ENCODE peak calls at places on chromosome 4, in four cellular contexts. Y, M, R and V are unnamed samples.
A peak's percentile ranks its signal among the peaks of the same experiment; 100 is the strongest.

GRCh38 chr4:38313999-38314561 is 349.9 kb upstream of the KLF3 start:
- DNase-seq in Y (no peak), M (peak; percentile 25), R (no peak), V (no peak)

GRCh38 chr4:126777649-126778048 is 855.1 kb upstream of the INTU start:
- DNase-seq in Y (no peak), M (peak; percentile 41), R (peak; percentile 20), V (no peak)

GRCh38 chr4:152236519-152237056 is 299.3 kb downstream of the FBXW7 start:
- DNase-seq in Y (no peak), M (no peak), R (no peak), V (no peak)

GRCh38 chr4:42554072-42554471 is 102.8 kb downstream of the ATP8A1 start:
- DNase-seq in Y (no peak), M (no peak), R (no peak), V (no peak)

GRCh38 chr4:168716411-168717129 is 219.7 kb downstream of the PALLD start:
- DNase-seq in Y (no peak), M (no peak), R (peak; percentile 13), V (no peak)

GRCh38 chr4:175412744-175413143 is 399.3 kb downstream of the GPM6A start:
- DNase-seq in Y (no peak), M (no peak), R (no peak), V (no peak)

GRCh38 chr4:26420903-26421302 is 69.4 kb downstream of the CCKAR start:
- DNase-seq in Y (no peak), M (no peak), R (no peak), V (no peak)

GRCh38 chr4:181646864-181647263 is 596.3 kb upstream of the TENM3 start:
- DNase-seq in Y (no peak), M (no peak), R (no peak), V (no peak)

GRCh38 chr4:106767991-106768390 is 268.1 kb downstream of the DKK2 start:
- DNase-seq in Y (no peak), M (no peak), R (no peak), V (no peak)

GRCh38 chr4:34720563-34720962 is 1523.8 kb downstream of the ARAP2 start:
- DNase-seq in Y (peak; percentile 3), M (peak; percentile 11), R (peak; percentile 2), V (peak; percentile 60)

GRCh38 chr4:99790796-99791617 is 25.6 kb upstream of the DAPP1 start:
- DNase-seq in Y (no peak), M (no peak), R (no peak), V (no peak)

GRCh38 chr4:143336828-143337599 is at the start of gene GAB1:
- DNase-seq in Y (peak; percentile 13), M (peak; percentile 85), R (peak; percentile 79), V (peak; percentile 12)

GRCh38 chr4:25440478-25441030 is 63.5 kb downstream of the ANAPC4 start:
- DNase-seq in Y (no peak), M (no peak), R (peak; percentile 83), V (no peak)

GRCh38 chr4:36163198-36163597 is 81.1 kb downstream of the ARAP2 start:
- DNase-seq in Y (no peak), M (no peak), R (no peak), V (no peak)

GRCh38 chr4:15779789-15780188 is 1.7 kb downstream of the CD38 start:
- DNase-seq in Y (no peak), M (no peak), R (no peak), V (peak; percentile 55)

GRCh38 chr4:88616275-88616996 is 24.2 kb downstream of the HERC3 start:
- DNase-seq in Y (no peak), M (no peak), R (no peak), V (no peak)

GRCh38 chr4:77385124-77385969 is 220.3 kb upstream of the CXCL13 start:
- DNase-seq in Y (peak; percentile 20), M (peak; percentile 64), R (peak; percentile 71), V (peak; percentile 61)

GRCh38 chr4:53714377-53715140 is 123.3 kb upstream of the LNX1 start:
- DNase-seq in Y (no peak), M (no peak), R (no peak), V (no peak)

GRCh38 chr4:172898715-172899114 is 269.9 kb upstream of the GALNT7 start:
- DNase-seq in Y (no peak), M (no peak), R (no peak), V (no peak)

GRCh38 chr4:59570850-59571476 is 1629.2 kb upstream of the ADGRL3 start:
- DNase-seq in Y (no peak), M (no peak), R (no peak), V (no peak)

GRCh38 chr4:8324640-8325239 is 55.2 kb downstream of the HTRA3 start:
- DNase-seq in Y (no peak), M (no peak), R (no peak), V (no peak)

GRCh38 chr4:21517460-21517859 is 431.1 kb downstream of the KCNIP4 start:
- DNase-seq in Y (no peak), M (no peak), R (no peak), V (no peak)

GRCh38 chr4:176635372-176636261 is 157.1 kb downstream of the VEGFC start:
- DNase-seq in Y (peak; percentile 80), M (no peak), R (peak; percentile 68), V (peak; percentile 24)

GRCh38 chr4:128512767-128513322 is 225.2 kb upstream of the PGRMC2 start:
- DNase-seq in Y (no peak), M (no peak), R (peak; percentile 19), V (peak; percentile 89)

GRCh38 chr4:107794001-107794400 is 30.7 kb upstream of the SGMS2 start:
- DNase-seq in Y (no peak), M (no peak), R (no peak), V (no peak)

GRCh38 chr4:169902658-169903345 is 123.4 kb downstream of the MFAP3L start:
- DNase-seq in Y (no peak), M (peak; percentile 6), R (no peak), V (no peak)

GRCh38 chr4:8419222-8420041 is 21.1 kb downstream of the ACOX3 start:
- DNase-seq in Y (no peak), M (peak; percentile 55), R (no peak), V (peak; percentile 59)

GRCh38 chr4:25032126-25032525 is 1.4 kb upstream of the LGI2 start:
- DNase-seq in Y (peak; percentile 16), M (no peak), R (no peak), V (no peak)

GRCh38 chr4:112266823-112267222 is 18.9 kb downstream of the TIFA start:
- DNase-seq in Y (no peak), M (peak; percentile 18), R (peak; percentile 50), V (peak; percentile 38)

GRCh38 chr4:141541851-141542250 is 94.5 kb upstream of the IL15 start:
- DNase-seq in Y (no peak), M (no peak), R (no peak), V (no peak)

GRCh38 chr4:139761461-139761860 is 95.8 kb downstream of the MGST2 start:
- DNase-seq in Y (peak; percentile 18), M (peak; percentile 37), R (no peak), V (peak; percentile 67)

GRCh38 chr4:126799971-126800722 is 832.6 kb upstream of the INTU start:
- DNase-seq in Y (no peak), M (no peak), R (peak; percentile 29), V (no peak)

GRCh38 chr4:41661447-41662076 is 87.0 kb downstream of the PHOX2B start:
- DNase-seq in Y (peak; percentile 35), M (peak; percentile 56), R (peak; percentile 69), V (peak; percentile 61)

GRCh38 chr4:56055027-56055976 is 106.6 kb downstream of the CEP135 start:
- DNase-seq in Y (no peak), M (no peak), R (no peak), V (no peak)

GRCh38 chr4:34039766-34040165 is 2204.5 kb downstream of the ARAP2 start:
- DNase-seq in Y (no peak), M (peak; percentile 43), R (no peak), V (no peak)

GRCh38 chr4:183540498-183540953 is 35.7 kb downstream of the ING2 start:
- DNase-seq in Y (no peak), M (peak; percentile 16), R (no peak), V (no peak)

DNA sequence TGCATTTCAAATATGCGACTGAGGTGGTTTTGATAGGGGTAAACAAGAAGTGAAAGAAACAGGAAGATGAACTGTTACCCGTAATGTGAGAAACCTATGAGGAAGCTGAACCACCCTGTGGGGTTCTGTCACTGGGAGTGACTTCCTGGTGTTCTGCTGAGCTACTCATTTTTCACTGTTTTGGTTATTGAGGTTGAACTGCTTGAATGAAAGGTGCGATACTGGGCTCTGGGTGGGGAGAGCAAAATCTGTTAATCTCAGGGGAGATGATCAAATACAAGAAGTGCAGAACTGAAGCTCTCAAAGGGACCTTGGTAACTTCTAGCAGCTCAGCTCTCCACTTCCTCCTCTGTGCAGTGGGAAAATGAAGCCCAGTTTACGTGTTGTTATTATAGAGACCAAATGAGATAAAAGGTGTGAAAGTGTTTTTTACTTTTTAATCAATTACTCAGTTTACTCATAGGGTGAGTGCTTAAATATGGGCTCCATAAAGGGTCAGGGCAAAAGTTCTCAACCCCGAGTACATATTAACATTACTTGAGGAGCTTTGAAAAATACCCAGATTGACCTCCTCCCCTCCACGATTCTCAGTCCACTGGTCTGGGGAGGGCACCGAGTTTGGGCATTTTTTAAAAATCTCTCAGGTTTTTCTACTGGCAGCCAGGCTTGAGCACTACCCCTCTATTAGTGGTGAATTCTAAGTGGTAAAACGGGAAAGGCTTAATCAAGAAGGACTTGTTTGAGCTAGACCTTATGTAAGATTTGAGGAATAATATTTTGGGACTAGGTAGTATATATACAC is 66.7 kb downstream of the COQ2 start:
- DNase-seq in Y (no peak), M (peak; percentile 10), R (no peak), V (peak; percentile 93)
- TF ChIP-seq MYC in Y (no peak), M (no peak), R (no peak), V (no peak)

DNA sequence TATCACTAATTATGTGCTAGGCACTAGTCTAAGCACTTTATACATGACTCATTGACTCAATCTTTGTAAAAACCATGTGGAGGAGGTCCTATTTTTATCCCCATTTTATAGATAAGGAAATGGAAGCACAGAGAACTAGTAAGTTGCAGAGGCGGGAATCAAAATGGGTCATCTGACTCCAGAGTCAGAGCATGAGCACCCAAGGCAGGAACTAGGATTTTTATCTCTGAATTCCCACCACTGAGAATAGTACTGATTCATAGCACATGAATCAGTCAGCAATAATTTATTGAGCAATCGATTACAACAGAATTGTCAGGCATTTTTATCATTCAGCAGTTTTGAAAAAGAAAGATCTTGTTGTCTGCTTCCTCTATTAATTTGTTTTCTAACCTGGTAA is 19.3 kb downstream of the SCARB2 start:
- DNase-seq in Y (peak; percentile 26), M (peak; percentile 34), R (peak; percentile 33), V (peak; percentile 34)
- H3K4me3 ChIP-seq in Y (no peak overlapping the region), M (no peak overlapping the region), R (no peak overlapping the region), V (no peak overlapping the region)

DNA sequence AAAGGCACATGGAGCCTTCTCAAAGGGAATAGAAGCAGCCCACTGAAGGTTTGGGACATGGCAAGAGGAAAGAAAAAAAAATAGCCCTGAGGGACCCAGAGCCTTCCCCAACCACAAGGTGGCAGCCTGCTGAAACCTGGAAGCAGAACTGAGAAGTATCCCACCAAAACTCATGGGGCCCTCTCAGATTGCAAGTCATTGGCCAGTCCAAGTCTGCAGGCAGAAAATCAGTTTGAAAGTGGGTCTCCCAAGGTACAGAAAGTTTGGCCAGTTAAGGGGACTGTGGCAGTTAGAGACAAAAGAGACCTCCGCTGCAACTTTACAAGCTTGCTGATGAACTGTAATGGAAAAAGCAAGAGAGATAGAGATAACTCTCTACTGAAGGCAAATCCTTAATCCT is 155.8 kb downstream of the ANTXR2 start:
- DNase-seq in Y (peak; percentile 0), M (peak; percentile 73), R (peak; percentile 62), V (peak; percentile 73)
- TF ChIP-seq CTCF in Y (peak; percentile 28), M (peak; percentile 55), R (peak; percentile 78), V (peak; percentile 76)

DNA sequence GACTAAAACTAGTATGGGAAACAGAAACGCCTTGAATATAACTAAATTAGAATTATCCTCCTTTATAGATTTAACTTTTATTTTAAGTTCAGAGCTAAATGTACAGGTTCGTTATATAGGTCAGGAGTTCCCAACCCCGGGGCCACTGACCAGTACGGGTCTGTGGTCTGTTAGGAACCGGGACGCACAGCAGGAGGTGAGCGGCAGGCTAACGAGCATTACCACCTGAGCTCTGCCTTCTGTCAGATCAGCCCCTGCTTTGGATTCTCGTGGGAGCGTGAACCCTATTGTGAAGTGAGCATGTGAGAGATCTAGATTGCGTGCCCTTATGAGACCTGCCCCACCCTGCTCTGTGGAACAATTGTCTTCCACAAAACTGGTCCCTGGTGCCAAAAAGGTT is 51.0 kb downstream of the FAT4 start:
- DNase-seq in Y (no peak), M (no peak), R (no peak), V (no peak)
- TF ChIP-seq MYC in Y (no peak), M (no peak), R (no peak), V (no peak)